ENCODE peak calls at places on chromosomes 4 and X, in four cellular contexts. E is fibroblast of the aortic adventitia, D is kidney epithelial cell, S is pancreas. G is an unnamed sample.

GRCh38 chrX:31228415-31228832 is 156.6 kb upstream of the FTHL17 start:
- DNase-seq in D (no peak), S (no peak), E (peak), G (no peak)

GRCh38 chr4:100041646-100042045 is 91.6 kb upstream of the H2AZ1 start:
- DNase-seq in D (no peak), S (no peak), E (no peak), G (no peak)

GRCh38 chr4:48596336-48596735 is 106.3 kb downstream of the ZAR1 start:
- DNase-seq in D (no peak), E (peak), S (no peak), G (no peak)

GRCh38 chrX:72306851-72307645 is 1.3 kb upstream of the CITED1 start:
- DNase-seq in D (peak), E (peak), S (peak), G (peak)

GRCh38 chr4:9953089-9953488 is 68.2 kb downstream of the SLC2A9 start:
- DNase-seq in S (no peak), E (no peak), D (no peak), G (no peak)

GRCh38 chrX:47148946-47149345 is 3.9 kb downstream of the RBM10 start:
- DNase-seq in E (no peak), S (no peak), D (no peak), G (no peak)

GRCh38 chrX:118975831-118976598 is 1.6 kb downstream of the LONRF3 start:
- DNase-seq in D (no peak), S (peak), E (peak), G (no peak)

GRCh38 chrX:30620980-30621716 is 32.1 kb upstream of the GK start:
- DNase-seq in D (peak), E (peak), S (no peak), G (peak)

GRCh38 chrX:117010243-117010642 is 547.5 kb upstream of the CT83 start:
- DNase-seq in S (no peak), E (no peak), D (no peak), G (no peak)

GRCh38 chrX:3548743-3549441 is 164.6 kb downstream of the PRKX start:
- DNase-seq in D (no peak), E (peak), S (no peak), G (no peak)

GRCh38 chr4:48575964-48576363 is 85.9 kb downstream of the ZAR1 start:
- DNase-seq in D (no peak), E (peak), S (no peak), G (no peak)

GRCh38 chrX:6199519-6199918 is 29.1 kb downstream of the NLGN4X start:
- DNase-seq in D (no peak), E (no peak), S (no peak), G (no peak)

GRCh38 chr4:103076777-103077347 is 301 bp upstream of the SLC9B2 start:
- DNase-seq in D (no peak), E (no peak), S (no peak), G (no peak)

GRCh38 chr4:140018931-140019618 is 134.9 kb downstream of the MAML3 start:
- DNase-seq in S (no peak), E (no peak), D (no peak), G (no peak)

GRCh38 chr4:137212601-137213000 is 319.7 kb downstream of the PCDH18 start:
- DNase-seq in E (no peak), D (no peak), S (no peak), G (no peak)

GRCh38 chr4:81504685-81505598 is 33.2 kb upstream of the RASGEF1B start:
- DNase-seq in E (no peak), D (no peak), S (peak), G (no peak)

GRCh38 chr4:80201326-80202151 is 4.2 kb downstream of the PRDM8 start:
- DNase-seq in D (no peak), E (peak), S (no peak), G (no peak)

GRCh38 chrX:129606918-129607317 is 47.8 kb downstream of the APLN start:
- DNase-seq in D (no peak), S (peak), E (peak), G (no peak)

GRCh38 chr4:67103001-67103737 is 442.1 kb downstream of the CENPC start:
- DNase-seq in E (no peak), S (no peak), D (no peak), G (no peak)

GRCh38 chr4:184475096-184475461 is 729 bp upstream of the IRF2 start:
- DNase-seq in D (no peak), S (peak), E (peak), G (no peak)

GRCh38 chrX:25154168-25154567 is 138.4 kb upstream of the ARX start:
- DNase-seq in D (no peak), S (no peak), E (no peak), G (no peak)

GRCh38 chr4:188701952-188702351 is 562.7 kb downstream of the TRIML1 start:
- DNase-seq in D (no peak), S (no peak), E (no peak), G (no peak)

GRCh38 chr4:145488310-145488709 is 6.7 kb downstream of the SMAD1 start:
- DNase-seq in D (no peak), E (no peak), S (no peak), G (no peak)

GRCh38 chrX:56802921-56803848 is 74.1 kb downstream of the NBDY start:
- DNase-seq in S (peak), E (peak), D (no peak), G (no peak)

GRCh38 chr4:21802406-21802805 is 146.2 kb downstream of the KCNIP4 start:
- DNase-seq in S (no peak), E (peak), D (peak), G (no peak)

GRCh38 chrX:130280901-130281300 is 12.2 kb upstream of the ZNF280C start:
- DNase-seq in S (no peak), E (no peak), D (no peak), G (no peak)

DNA sequence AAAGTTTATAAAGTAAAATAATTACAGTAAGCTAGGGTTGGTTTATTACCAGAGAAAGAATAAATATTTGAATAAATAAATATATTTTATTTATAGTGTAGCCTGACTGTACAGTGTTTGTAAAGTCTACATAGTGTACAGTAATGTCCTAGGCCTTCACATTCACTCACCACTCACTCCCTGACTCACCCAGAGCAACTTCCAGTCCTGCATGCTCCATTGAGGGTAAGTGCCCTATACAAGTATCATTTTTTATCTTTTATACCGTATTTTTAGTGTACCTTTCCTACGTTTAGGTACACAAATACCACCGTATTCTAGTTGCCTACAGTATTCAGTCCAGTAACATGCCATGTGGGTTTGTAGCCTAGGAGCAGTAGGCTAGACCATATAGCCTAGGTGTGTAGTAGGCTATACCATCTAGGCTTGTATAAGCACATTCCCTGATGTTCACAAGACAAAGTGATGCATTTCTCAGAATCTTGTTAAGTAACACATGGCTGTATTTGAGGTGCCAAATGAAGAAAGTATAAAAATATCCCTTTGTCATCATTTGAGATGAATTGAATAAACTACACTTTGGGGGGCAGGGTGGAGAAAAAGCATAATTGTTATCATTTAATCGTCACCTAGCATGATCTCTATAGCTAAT is 14.7 kb upstream of the KLHL8 start:
- DNase-seq in D (no peak), S (no peak), E (peak), G (no peak)
- H3K4me3 ChIP-seq in D (peak), S (peak), E (peak), G (peak)

DNA sequence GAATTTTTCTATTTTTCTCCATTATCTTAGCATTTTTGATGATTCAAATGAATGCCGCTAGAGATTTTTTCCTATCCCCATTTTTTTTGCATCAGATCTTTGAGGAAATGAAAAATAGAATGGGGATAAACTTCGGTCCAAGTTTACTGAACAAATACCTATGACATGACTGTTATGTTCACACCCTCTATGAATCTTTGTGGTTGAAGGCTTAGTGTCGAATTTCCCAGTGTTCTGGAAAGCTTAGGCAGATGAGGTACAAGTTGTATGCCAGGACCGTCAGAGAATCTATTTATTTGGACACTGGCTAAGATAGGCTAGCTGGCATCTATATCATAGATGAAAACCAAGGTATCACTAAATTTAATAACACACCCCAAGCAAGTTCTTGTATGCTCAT is 123.4 kb downstream of the SPCS3 start:
- DNase-seq in S (no peak), E (peak), D (peak), G (peak)
- TF ChIP-seq CTCF in S (no peak), E (no peak), D (no peak), G (no peak)

GRCh38 chr4:89305712-89306437 is 1.7 kb downstream of the GPRIN3 start:
- DNase-seq in E (no peak), D (peak), S (no peak), G (no peak)
- H3K4me3 ChIP-seq in E (no peak), D (peak), S (peak), G (no peak)

DNA sequence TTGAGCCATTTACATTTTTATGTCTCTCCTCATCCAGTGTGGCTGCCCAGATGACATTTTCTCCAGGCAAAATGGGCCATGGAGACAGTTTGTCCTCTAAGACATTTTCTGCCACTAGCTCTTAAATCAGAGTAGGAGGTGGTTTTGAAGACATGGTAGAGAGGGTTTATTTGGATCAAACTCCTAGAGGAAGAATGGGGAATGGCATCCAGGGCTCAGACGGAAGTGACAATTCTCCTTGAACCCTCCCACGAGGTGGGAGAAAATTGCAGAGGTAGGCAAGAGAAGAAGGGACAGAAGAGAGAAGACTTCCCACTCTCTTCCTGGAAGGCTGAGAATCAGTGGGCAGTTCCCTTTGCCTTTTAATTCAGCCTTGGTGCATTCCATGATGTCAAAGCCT is 194.0 kb downstream of the SMIM20 start:
- DNase-seq in S (no peak), D (no peak), E (no peak), G (no peak)
- TF ChIP-seq CTCF in S (no peak), D (no peak), E (peak), G (no peak)

DNA sequence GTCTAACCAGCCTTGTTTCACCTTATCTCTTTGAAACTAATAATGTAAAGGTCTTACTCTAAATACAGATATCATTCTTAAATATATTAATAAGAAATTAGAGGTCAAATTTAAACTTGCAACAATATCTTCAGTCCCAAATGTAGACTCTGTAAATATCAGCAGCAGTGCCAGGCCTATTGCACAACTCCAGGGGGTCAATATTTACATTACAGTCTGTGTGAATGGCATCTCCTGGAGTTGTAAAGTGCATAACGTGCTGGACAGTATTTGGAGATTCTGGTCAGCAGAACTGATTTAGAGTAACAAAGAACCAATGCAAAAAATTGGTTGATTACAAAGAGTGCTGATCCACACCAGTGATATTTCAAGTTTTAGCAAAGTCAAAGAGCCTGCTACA is 1225.9 kb downstream of the PCDH19 start:
- DNase-seq in D (no peak), E (no peak), S (peak), G (no peak)
- H3K4me3 ChIP-seq in D (no peak), E (no peak), S (no peak), G (no peak)

GRCh38 chr4:179307297-179308136 is 1865.3 kb upstream of the AGA start:
- DNase-seq in E (peak), D (no peak), S (peak), G (no peak)
- TF ChIP-seq CTCF in E (peak), D (peak), S (peak), G (peak)

GRCh38 chrX:65689377-65689776 is 21.9 kb downstream of the MSN start:
- DNase-seq in D (no peak), S (no peak), E (no peak), G (no peak)

GRCh38 chrX:65690057-65690855 is 22.8 kb downstream of the MSN start:
- DNase-seq in D (no peak), S (no peak), E (peak), G (no peak)

GRCh38 chrX:65686246-65686645 is 18.8 kb downstream of the MSN start:
- DNase-seq in E (no peak), S (no peak), D (no peak), G (no peak)

GRCh38 chrX:65687367-65687766 is 19.9 kb downstream of the MSN start:
- DNase-seq in D (no peak), S (no peak), E (no peak), G (no peak)

DNA sequence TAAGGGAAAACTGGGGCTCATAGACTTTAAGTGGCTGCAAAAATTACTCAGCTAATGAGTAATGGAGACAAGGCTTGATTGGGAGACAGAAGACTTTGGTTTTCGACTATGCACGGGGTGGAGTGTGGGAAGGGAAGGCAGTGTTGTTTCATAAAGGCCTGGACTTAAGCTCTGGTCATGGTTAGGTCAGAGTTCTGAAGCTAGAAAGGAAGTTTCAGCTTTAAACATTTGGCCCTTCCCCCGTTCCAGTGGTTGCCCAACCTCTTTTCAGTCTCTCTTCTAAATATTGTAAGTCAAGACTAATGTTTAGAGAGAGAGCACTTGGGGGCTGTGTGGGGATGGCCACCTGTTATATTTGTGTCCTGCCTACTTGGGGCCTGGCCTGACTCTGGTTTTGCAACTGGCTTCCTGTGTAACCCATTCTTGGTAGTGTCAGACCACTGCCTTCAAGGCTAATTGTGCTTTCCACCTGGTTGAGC is 21.0 kb downstream of the MSN start:
- DNase-seq in S (no peak), D (no peak), E (peak), G (no peak)
- H3K4me3 ChIP-seq in S (no peak), D (no peak), E (no peak), G (no peak)

GRCh38 chr4:107654694-107655093 is 65.3 kb downstream of the PAPSS1 start:
- DNase-seq in D (no peak), S (no peak), E (no peak), G (no peak)
- TF ChIP-seq CTCF in D (no peak), S (no peak), E (no peak), G (no peak)

GRCh38 chr4:148224476-148224875 is 217.7 kb downstream of the NR3C2 start:
- DNase-seq in E (no peak), S (no peak), D (no peak), G (no peak)

GRCh38 chr4:148225639-148226038 is 216.6 kb downstream of the NR3C2 start:
- DNase-seq in E (peak), S (no peak), D (no peak), G (no peak)

GRCh38 chr4:148226341-148226740 is 215.9 kb downstream of the NR3C2 start:
- DNase-seq in E (no peak), S (no peak), D (no peak), G (no peak)

GRCh38 chr4:148227147-148227546 is 215.1 kb downstream of the NR3C2 start:
- DNase-seq in E (no peak), D (no peak), S (no peak), G (no peak)

GRCh38 chr4:148222991-148223660 is 219.1 kb downstream of the NR3C2 start:
- DNase-seq in S (peak), D (no peak), E (no peak), G (no peak)
- H3K4me3 ChIP-seq in S (peak), D (no peak), E (no peak), G (no peak)

G was measured in AG04449.